ENCODE peak calls at places on chromosomes 13 and 19, in four cellular contexts. U is LoVo; G is T-helper 1 cell; C is CD4-positive, CD25-positive, alpha-beta regulatory T cell. D is an unnamed sample.
A peak's percentile ranks its signal among the peaks of the same experiment; 100 is the strongest.

GRCh38 chr13:44816701-44817684 is 172.3 kb downstream of the NUFIP1 start:
- DNase-seq in C (no peak), U (no peak), G (no peak), D (no peak)

GRCh38 chr13:109036091-109036490 is 406.7 kb downstream of the MYO16 start:
- DNase-seq in U (no peak), G (no peak), C (no peak), D (no peak)

GRCh38 chr19:32322541-32322940 is 22.9 kb upstream of the ZNF507 start:
- DNase-seq in G (no peak), C (no peak), U (peak; percentile 18), D (no peak)

GRCh38 chr13:34334984-34335661 is 517.2 kb downstream of the RFC3 start:
- DNase-seq in G (no peak), C (no peak), U (no peak), D (no peak)

GRCh38 chr13:59458908-59459579 is 704.7 kb downstream of the DIAPH3 start:
- DNase-seq in C (no peak), U (peak; percentile 20), G (no peak), D (no peak)

GRCh38 chr19:13861392-13861713 is 15.6 kb upstream of the NANOS3 start:
- DNase-seq in C (no peak), U (no peak), G (no peak), D (no peak)

GRCh38 chr13:101623469-101624209 is 171.2 kb downstream of the ITGBL1 start:
- DNase-seq in G (no peak), C (no peak), U (no peak), D (no peak)

GRCh38 chr19:39155741-39156140 is 30.2 kb downstream of the PAK4 start:
- DNase-seq in U (no peak), G (no peak), C (no peak), D (no peak)

GRCh38 chr13:18946738-18947137 is 234.9 kb downstream of the TUBA3C start:
- DNase-seq in C (no peak), U (no peak), G (no peak), D (no peak)

GRCh38 chr13:29315847-29316246 is 279.6 kb downstream of the SLC7A1 start:
- DNase-seq in U (no peak), G (no peak), C (no peak), D (no peak)

GRCh38 chr19:45574526-45574925 is 10.1 kb downstream of the OPA3 start:
- DNase-seq in C (no peak), U (no peak), G (no peak), D (no peak)

GRCh38 chr19:28505134-28505533 is 707.8 kb downstream of the UQCRFS1 start:
- DNase-seq in C (no peak), G (no peak), U (no peak), D (no peak)

GRCh38 chr13:94335786-94336357 is 143.6 kb downstream of the DCT start:
- DNase-seq in U (no peak), C (no peak), G (no peak), D (no peak)

GRCh38 chr13:43830481-43830873 is 43.7 kb upstream of the ENOX1 start:
- DNase-seq in C (no peak), G (no peak), U (no peak), D (no peak)

GRCh38 chr13:23995283-23996073 is 98.2 kb upstream of the C1QTNF9B start:
- DNase-seq in U (no peak), G (no peak), C (peak; percentile 38), D (no peak)

GRCh38 chr13:29523199-29523931 is 72.1 kb downstream of the SLC7A1 start:
- DNase-seq in G (no peak), C (no peak), U (no peak), D (no peak)

GRCh38 chr13:39866722-39867121 is 211.3 kb downstream of the COG6 start:
- DNase-seq in G (no peak), U (no peak), C (no peak), D (no peak)

GRCh38 chr19:3142292-3142670 is 6.4 kb downstream of the GNA15 start:
- DNase-seq in G (no peak), U (peak; percentile 32), C (no peak), D (no peak)

GRCh38 chr19:33419763-33420080 is 46.2 kb downstream of the CEBPG start:
- DNase-seq in G (no peak), C (no peak), U (no peak), D (no peak)

GRCh38 chr19:49132974-49133609 is 13.7 kb downstream of the PPFIA3 start:
- DNase-seq in U (no peak), G (no peak), C (no peak), D (no peak)

GRCh38 chr19:5867201-5868136 is 2.9 kb downstream of the FUT5 start:
- DNase-seq in G (no peak), C (no peak), U (no peak), D (no peak)

GRCh38 chr19:38388310-38389100 is at the start of gene SPRED3:
- DNase-seq in C (no peak), G (no peak), U (no peak), D (peak; percentile 75)

GRCh38 chr19:19123386-19123785 is 14.9 kb downstream of the TMEM161A start:
- DNase-seq in U (no peak), C (no peak), G (no peak), D (no peak)

GRCh38 chr13:111117961-111118360 is 2.9 kb downstream of the ARHGEF7 start:
- DNase-seq in C (no peak), G (no peak), U (no peak), D (no peak)

GRCh38 chr13:21043898-21044297 is 17.5 kb downstream of the LATS2 start:
- DNase-seq in C (no peak), G (no peak), U (no peak), D (no peak)

GRCh38 chr19:32526895-32527294 is 54.1 kb upstream of the PDCD5 start:
- DNase-seq in G (no peak), C (no peak), U (no peak), D (no peak)

GRCh38 chr13:111474136-111475002 is 153.9 kb downstream of the TEX29 start:
- DNase-seq in G (no peak), C (peak; percentile 16), U (peak; percentile 49), D (peak; percentile 81)

GRCh38 chr19:49338023-49338677 is 2.9 kb downstream of the CD37 start:
- DNase-seq in U (no peak), G (no peak), C (no peak), D (no peak)

GRCh38 chr13:60583196-60583908 is 186.3 kb downstream of the TDRD3 start:
- DNase-seq in U (no peak), C (no peak), G (no peak), D (no peak)

GRCh38 chr13:74077375-74077774 is 56.8 kb downstream of the KLF12 start:
- DNase-seq in C (no peak), G (no peak), U (no peak), D (no peak)

GRCh38 chr13:90545070-90545840 is 802.2 kb upstream of the MIR17HG start:
- DNase-seq in G (no peak), U (no peak), C (no peak), D (no peak)

GRCh38 chr13:109786457-109787134 is at the start of gene IRS2:
- DNase-seq in G (peak; percentile 89), U (peak; percentile 94), C (peak; percentile 94), D (peak; percentile 96)

GRCh38 chr19:46753420-46754155 is 7.3 kb upstream of the STRN4 start:
- DNase-seq in G (peak; percentile 49), C (peak; percentile 81), U (no peak), D (no peak)

GRCh38 chr13:82625753-82626152 is 1256.5 kb downstream of the SLITRK1 start:
- DNase-seq in U (no peak), G (no peak), C (no peak), D (no peak)

GRCh38 chr19:31378404-31378803 is 29.2 kb upstream of the TSHZ3 start:
- DNase-seq in C (no peak), G (no peak), U (no peak), D (no peak)

GRCh38 chr19:54434862-54435174 is 14.2 kb upstream of the LENG8 start:
- DNase-seq in C (peak; percentile 19), U (no peak), G (no peak), D (no peak)

GRCh38 chr13:50131998-50132936 is 117.0 kb downstream of the KCNRG start:
- DNase-seq in U (no peak), C (peak; percentile 37), G (no peak), D (no peak)

GRCh38 chr19:58053480-58054156 is 5.5 kb upstream of the ZNF135 start:
- DNase-seq in G (no peak), C (no peak), U (no peak), D (no peak)

GRCh38 chr13:48478401-48478800 is 54.5 kb downstream of the RCBTB2 start:
- DNase-seq in C (no peak), G (no peak), U (no peak), D (no peak)

D was measured in frontal cortex.